ENCODE peak calls at places on chromosomes 13 and 19, in seven cellular contexts. One of them, this sample, is unnamed.

GRCh38 chr19:39308531-39309304 is 11.9 kb downstream of the LRFN1 start:
- DNase-seq in activated T-cell treated with anti-CD3 and anti-CD28 coated beads for 24 hours: no peak
- DNase-seq in NAMALWA: no peak
- DNase-seq in AG04449: no peak
- DNase-seq in CD8-positive, alpha-beta memory T cell: no peak
- DNase-seq in K562: peak
- DNase-seq in HT1080: no peak
- DNase-seq in this sample: peak

GRCh38 chr13:28528848-28529247 is 33.9 kb upstream of the FLT1 start:
- DNase-seq in AG04449: no peak
- DNase-seq in NAMALWA: no peak
- DNase-seq in K562: no peak
- DNase-seq in CD8-positive, alpha-beta memory T cell: no peak
- DNase-seq in HT1080: no peak
- DNase-seq in activated T-cell treated with anti-CD3 and anti-CD28 coated beads for 24 hours: no peak
- DNase-seq in this sample: no peak

GRCh38 chr13:59658027-59658735 is 505.5 kb downstream of the DIAPH3 start:
- DNase-seq in activated T-cell treated with anti-CD3 and anti-CD28 coated beads for 24 hours: no peak
- DNase-seq in CD8-positive, alpha-beta memory T cell: no peak
- DNase-seq in NAMALWA: no peak
- DNase-seq in HT1080: no peak
- DNase-seq in AG04449: no peak
- DNase-seq in K562: no peak
- DNase-seq in this sample: no peak

GRCh38 chr13:50684366-50684765 is 159.1 kb downstream of the DLEU7 start:
- DNase-seq in HT1080: no peak
- DNase-seq in CD8-positive, alpha-beta memory T cell: no peak
- DNase-seq in AG04449: no peak
- DNase-seq in activated T-cell treated with anti-CD3 and anti-CD28 coated beads for 24 hours: no peak
- DNase-seq in K562: no peak
- DNase-seq in NAMALWA: no peak
- DNase-seq in this sample: no peak

GRCh38 chr19:939439-939838 is 13.6 kb downstream of the ARID3A start:
- DNase-seq in activated T-cell treated with anti-CD3 and anti-CD28 coated beads for 24 hours: no peak
- DNase-seq in NAMALWA: no peak
- DNase-seq in AG04449: no peak
- DNase-seq in HT1080: no peak
- DNase-seq in CD8-positive, alpha-beta memory T cell: no peak
- DNase-seq in K562: no peak
- DNase-seq in this sample: no peak

GRCh38 chr13:25046985-25047660 is 48.8 kb upstream of the PABPC3 start:
- DNase-seq in CD8-positive, alpha-beta memory T cell: no peak
- DNase-seq in AG04449: no peak
- DNase-seq in HT1080: peak
- DNase-seq in K562: no peak
- DNase-seq in NAMALWA: no peak
- DNase-seq in activated T-cell treated with anti-CD3 and anti-CD28 coated beads for 24 hours: no peak
- DNase-seq in this sample: no peak

GRCh38 chr13:33229446-33230177 is 55.9 kb downstream of the STARD13 start:
- DNase-seq in AG04449: no peak
- DNase-seq in HT1080: no peak
- DNase-seq in activated T-cell treated with anti-CD3 and anti-CD28 coated beads for 24 hours: no peak
- DNase-seq in K562: no peak
- DNase-seq in NAMALWA: no peak
- DNase-seq in CD8-positive, alpha-beta memory T cell: no peak
- DNase-seq in this sample: no peak

GRCh38 chr19:1567116-1567847 is 843 bp downstream of the MEX3D start:
- DNase-seq in K562: peak
- DNase-seq in NAMALWA: no peak
- DNase-seq in CD8-positive, alpha-beta memory T cell: no peak
- DNase-seq in AG04449: no peak
- DNase-seq in activated T-cell treated with anti-CD3 and anti-CD28 coated beads for 24 hours: no peak
- DNase-seq in HT1080: no peak
- DNase-seq in this sample: peak

This sample was measured in Caco-2.